ENCODE peak calls at places on chromosomes 11 and 22, in nine cellular contexts. B is AG08395; C is M059J; M is LoVo; Q is C1 segment of cervical spinal cord; V is anterior cingulate cortex; X is heart left ventricle; E is Calu3; D is stimulated activated naive CD8-positive, alpha-beta T cell treated with anti-CD3 and anti-CD28 coated beads, Interleukin-15, amount 100 ng/mL, for 72 hours. T is an unnamed sample.

GRCh38 chr11:120858740-120859139 is 165.2 kb upstream of the TBCEL start:
- DNase-seq in E (no peak), D (no peak), B (peak), M (no peak), Q (no peak), X (no peak), C (peak), V (no peak), T (no peak)

GRCh38 chr11:128569291-128569690 is 18.1 kb downstream of the ETS1 start:
- DNase-seq in C (no peak), M (no peak), Q (no peak), E (no peak), X (no peak), B (no peak), V (no peak), D (no peak), T (no peak)

GRCh38 chr11:62601114-62601363 is 626 bp downstream of the MTA2 start:
- DNase-seq in E (no peak), Q (no peak), V (no peak), C (peak), M (no peak), X (peak), D (no peak), B (peak), T (no peak)

GRCh38 chr22:49575703-49576081 is 252.0 kb downstream of the BRD1 start:
- DNase-seq in E (no peak), X (no peak), M (no peak), B (no peak), Q (no peak), C (no peak), V (no peak), D (no peak), T (no peak)

GRCh38 chr11:92870241-92870826 is 99.1 kb upstream of the MTNR1B start:
- DNase-seq in X (no peak), C (peak), D (no peak), M (no peak), B (no peak), E (no peak), V (no peak), Q (no peak), T (no peak)

GRCh38 chr11:22276535-22276934 is 61.6 kb upstream of the SLC17A6 start:
- DNase-seq in E (no peak), M (no peak), X (no peak), B (no peak), C (no peak), D (no peak), V (no peak), Q (no peak), T (no peak)

GRCh38 chr11:128428876-128429416 is 158.4 kb downstream of the ETS1 start:
- DNase-seq in X (no peak), B (no peak), Q (no peak), C (no peak), D (no peak), E (no peak), M (no peak), V (no peak), T (no peak)

GRCh38 chr11:103832762-103833161 is 203.7 kb upstream of the DDI1 start:
- DNase-seq in B (no peak), E (no peak), Q (no peak), D (no peak), C (peak), M (no peak), V (no peak), X (no peak), T (no peak)

GRCh38 chr11:64251986-64252837 is 882 bp downstream of the PLCB3 start:
- DNase-seq in M (peak), B (peak), V (no peak), E (peak), D (no peak), Q (no peak), X (peak), C (peak), T (no peak)

GRCh38 chr11:78244546-78245315 is 56.0 kb downstream of the USP35 start:
- DNase-seq in V (no peak), X (no peak), D (no peak), B (no peak), E (no peak), C (peak), Q (no peak), M (no peak), T (no peak)

GRCh38 chr11:84969103-84969502 is 658.0 kb downstream of the DLG2 start:
- DNase-seq in Q (no peak), E (no peak), X (peak), C (no peak), M (no peak), D (no peak), V (no peak), B (peak), T (no peak)

GRCh38 chr11:122439911-122440782 is 215.4 kb upstream of the UBASH3B start:
- DNase-seq in V (peak), B (peak), E (no peak), M (no peak), Q (peak), X (peak), D (no peak), C (peak), T (peak)

GRCh38 chr11:26948881-26949280 is 45.0 kb upstream of the FIBIN start:
- DNase-seq in E (no peak), Q (no peak), X (no peak), B (no peak), C (no peak), M (no peak), V (no peak), D (no peak), T (no peak)

GRCh38 chr22:38823076-38823475 is 20.8 kb downstream of the NPTXR start:
- DNase-seq in V (no peak), D (no peak), C (no peak), B (no peak), M (no peak), E (no peak), X (no peak), Q (no peak), T (no peak)

GRCh38 chr22:27318516-27318915 is 483.0 kb downstream of the MN1 start:
- DNase-seq in M (no peak), C (peak), X (peak), Q (no peak), E (no peak), B (peak), V (no peak), D (no peak), T (no peak)